ENCODE peak calls at places on chromosomes 12 and 14, in four cellular contexts. One of them, this sample, is unnamed.

GRCh38 chr12:114902665-114903393 is 218.9 kb upstream of the TBX3 start:
- DNase-seq in lower lobe of right lung: no peak
- DNase-seq in uterus: no peak
- DNase-seq in mammary epithelial cell: peak; percentile 17
- DNase-seq in this sample: peak; percentile 5

GRCh38 chr14:56119221-56119967 is 1.2 kb downstream of the PELI2 start:
- DNase-seq in lower lobe of right lung: peak; percentile 73
- DNase-seq in uterus: peak; percentile 42
- DNase-seq in mammary epithelial cell: no peak
- DNase-seq in this sample: peak; percentile 30

GRCh38 chr14:72104011-72104613 is 171.9 kb downstream of the RGS6 start:
- DNase-seq in lower lobe of right lung: peak; percentile 49
- DNase-seq in uterus: no peak
- DNase-seq in mammary epithelial cell: no peak
- DNase-seq in this sample: peak; percentile 4

GRCh38 chr14:64191756-64192155 is 102.4 kb downstream of the ESR2 start:
- DNase-seq in lower lobe of right lung: no peak
- DNase-seq in uterus: no peak
- DNase-seq in mammary epithelial cell: peak; percentile 71
- DNase-seq in this sample: peak; percentile 75

GRCh38 chr12:76546889-76547288 is 12.7 kb downstream of the OSBPL8 start:
- DNase-seq in lower lobe of right lung: no peak
- DNase-seq in uterus: no peak
- DNase-seq in mammary epithelial cell: no peak
- DNase-seq in this sample: no peak

GRCh38 chr12:97567619-97568110 is 105.1 kb downstream of the RMST start:
- DNase-seq in lower lobe of right lung: no peak
- DNase-seq in uterus: no peak
- DNase-seq in mammary epithelial cell: no peak
- DNase-seq in this sample: no peak

GRCh38 chr12:11746024-11746771 is 96.7 kb downstream of the ETV6 start:
- DNase-seq in lower lobe of right lung: no peak
- DNase-seq in uterus: no peak
- DNase-seq in mammary epithelial cell: peak; percentile 99
- DNase-seq in this sample: peak; percentile 98

GRCh38 chr14:87111141-87111540 is 881.8 kb downstream of the GALC start:
- DNase-seq in lower lobe of right lung: no peak
- DNase-seq in uterus: no peak
- DNase-seq in mammary epithelial cell: no peak
- DNase-seq in this sample: no peak

GRCh38 chr14:61575126-61575525 is 120.2 kb upstream of the HIF1A start:
- DNase-seq in lower lobe of right lung: no peak
- DNase-seq in uterus: no peak
- DNase-seq in mammary epithelial cell: no peak
- DNase-seq in this sample: no peak

GRCh38 chr14:82642425-82642824 is 1108.8 kb upstream of the SEL1L start:
- DNase-seq in lower lobe of right lung: no peak
- DNase-seq in uterus: no peak
- DNase-seq in mammary epithelial cell: no peak
- DNase-seq in this sample: peak; percentile 13

GRCh38 chr12:115343008-115343407 is 659.0 kb upstream of the TBX3 start:
- DNase-seq in lower lobe of right lung: no peak
- DNase-seq in uterus: no peak
- DNase-seq in mammary epithelial cell: no peak
- DNase-seq in this sample: no peak

GRCh38 chr12:64473176-64473575 is 21.3 kb downstream of the TBK1 start:
- DNase-seq in lower lobe of right lung: no peak
- DNase-seq in uterus: no peak
- DNase-seq in mammary epithelial cell: no peak
- DNase-seq in this sample: no peak

GRCh38 chr14:83712730-83713129 is 1817.2 kb upstream of the FLRT2 start:
- DNase-seq in lower lobe of right lung: no peak
- DNase-seq in uterus: no peak
- DNase-seq in mammary epithelial cell: no peak
- DNase-seq in this sample: no peak

GRCh38 chr12:46445093-46445492 is 72.5 kb upstream of the SLC38A2 start:
- DNase-seq in lower lobe of right lung: no peak
- DNase-seq in uterus: no peak
- DNase-seq in mammary epithelial cell: no peak
- DNase-seq in this sample: no peak

GRCh38 chr14:91119556-91120311 is 5.9 kb downstream of the DGLUCY start:
- DNase-seq in lower lobe of right lung: no peak
- DNase-seq in uterus: no peak
- DNase-seq in mammary epithelial cell: peak; percentile 95
- DNase-seq in this sample: peak; percentile 93

GRCh38 chr12:101743724-101744472 is 4.6 kb upstream of the SYCP3 start:
- DNase-seq in lower lobe of right lung: no peak
- DNase-seq in uterus: no peak
- DNase-seq in mammary epithelial cell: no peak
- DNase-seq in this sample: no peak

GRCh38 chr14:101475468-101476257 is 85.6 kb upstream of the DIO3 start:
- DNase-seq in lower lobe of right lung: no peak
- DNase-seq in uterus: peak; percentile 59
- DNase-seq in mammary epithelial cell: peak; percentile 31
- DNase-seq in this sample: peak; percentile 67

GRCh38 chr12:29073631-29074239 is 75.3 kb upstream of the FAR2 start:
- DNase-seq in lower lobe of right lung: no peak
- DNase-seq in uterus: no peak
- DNase-seq in mammary epithelial cell: peak; percentile 39
- DNase-seq in this sample: peak; percentile 64

GRCh38 chr12:132154941-132155770 is 10.9 kb downstream of the NOC4L start:
- DNase-seq in lower lobe of right lung: peak; percentile 42
- DNase-seq in uterus: no peak
- DNase-seq in mammary epithelial cell: no peak
- DNase-seq in this sample: no peak

GRCh38 chr14:95935228-95935822 is 58.7 kb downstream of the TUNAR start:
- DNase-seq in lower lobe of right lung: no peak
- DNase-seq in uterus: no peak
- DNase-seq in mammary epithelial cell: peak; percentile 15
- DNase-seq in this sample: peak; percentile 31

GRCh38 chr12:5723071-5723470 is 222.0 kb downstream of the ANO2 start:
- DNase-seq in lower lobe of right lung: no peak
- DNase-seq in uterus: no peak
- DNase-seq in mammary epithelial cell: no peak
- DNase-seq in this sample: no peak

GRCh38 chr12:7628401-7628961 is 37.2 kb downstream of the APOBEC1 start:
- DNase-seq in lower lobe of right lung: no peak
- DNase-seq in uterus: no peak
- DNase-seq in mammary epithelial cell: no peak
- DNase-seq in this sample: no peak

GRCh38 chr14:105087308-105087962 is 22.2 kb upstream of the GPR132 start:
- DNase-seq in lower lobe of right lung: peak; percentile 56
- DNase-seq in uterus: peak; percentile 82
- DNase-seq in mammary epithelial cell: peak; percentile 88
- DNase-seq in this sample: peak; percentile 93

GRCh38 chr12:70366581-70367267 is 634 bp downstream of the KCNMB4 start:
- DNase-seq in lower lobe of right lung: peak; percentile 55
- DNase-seq in uterus: peak; percentile 28
- DNase-seq in mammary epithelial cell: peak; percentile 61
- DNase-seq in this sample: peak; percentile 63

GRCh38 chr12:15662303-15662980 is 126.7 kb downstream of the EPS8 start:
- DNase-seq in lower lobe of right lung: no peak
- DNase-seq in uterus: no peak
- DNase-seq in mammary epithelial cell: peak; percentile 93
- DNase-seq in this sample: peak; percentile 91

GRCh38 chr14:34678735-34679134 is 35.7 kb downstream of the CFL2 start:
- DNase-seq in lower lobe of right lung: no peak
- DNase-seq in uterus: no peak
- DNase-seq in mammary epithelial cell: no peak
- DNase-seq in this sample: no peak

GRCh38 chr12:77686760-77687159 is 143.9 kb upstream of the NAV3 start:
- DNase-seq in lower lobe of right lung: no peak
- DNase-seq in uterus: no peak
- DNase-seq in mammary epithelial cell: no peak
- DNase-seq in this sample: no peak

GRCh38 chr12:54337854-54338650 is 13.1 kb downstream of the COPZ1 start:
- DNase-seq in lower lobe of right lung: no peak
- DNase-seq in uterus: no peak
- DNase-seq in mammary epithelial cell: no peak
- DNase-seq in this sample: no peak

GRCh38 chr12:83796527-83796926 is 1109.8 kb downstream of the TMTC2 start:
- DNase-seq in lower lobe of right lung: no peak
- DNase-seq in uterus: no peak
- DNase-seq in mammary epithelial cell: no peak
- DNase-seq in this sample: peak; percentile 35

GRCh38 chr12:109393437-109394345 is 46.0 kb downstream of the MYO1H start:
- DNase-seq in lower lobe of right lung: no peak
- DNase-seq in uterus: peak; percentile 30
- DNase-seq in mammary epithelial cell: peak; percentile 41
- DNase-seq in this sample: peak; percentile 68

GRCh38 chr12:62898568-62898967 is 36.4 kb downstream of the PPM1H start:
- DNase-seq in lower lobe of right lung: no peak
- DNase-seq in uterus: no peak
- DNase-seq in mammary epithelial cell: peak; percentile 15
- DNase-seq in this sample: peak; percentile 50

GRCh38 chr14:90828642-90829487 is 12.6 kb upstream of the TTC7B start:
- DNase-seq in lower lobe of right lung: peak; percentile 46
- DNase-seq in uterus: no peak
- DNase-seq in mammary epithelial cell: no peak
- DNase-seq in this sample: no peak

GRCh38 chr12:3257411-3257810 is 180.2 kb downstream of the TSPAN9 start:
- DNase-seq in lower lobe of right lung: no peak
- DNase-seq in uterus: no peak
- DNase-seq in mammary epithelial cell: no peak
- DNase-seq in this sample: no peak

GRCh38 chr14:90593254-90594040 is 196.6 kb downstream of the CALM1 start:
- DNase-seq in lower lobe of right lung: no peak
- DNase-seq in uterus: no peak
- DNase-seq in mammary epithelial cell: no peak
- DNase-seq in this sample: no peak

GRCh38 chr12:46523446-46523845 is 150.9 kb upstream of the SLC38A2 start:
- DNase-seq in lower lobe of right lung: no peak
- DNase-seq in uterus: no peak
- DNase-seq in mammary epithelial cell: no peak
- DNase-seq in this sample: peak; percentile 11

GRCh38 chr14:103126873-103127304 is 3.6 kb downstream of the TNFAIP2 start:
- DNase-seq in lower lobe of right lung: peak; percentile 78
- DNase-seq in uterus: peak; percentile 60
- DNase-seq in mammary epithelial cell: peak; percentile 78
- DNase-seq in this sample: peak; percentile 87
- H3K4me3 ChIP-seq in lower lobe of right lung: peak overlapping the region; percentile 34
- H3K4me3 ChIP-seq in uterus: peak overlapping the region; percentile 30
- H3K4me3 ChIP-seq in mammary epithelial cell: no peak overlapping the region
- H3K4me3 ChIP-seq in this sample: no peak overlapping the region

GRCh38 chr12:18320036-18320617 is 58.8 kb downstream of the PIK3C2G start:
- DNase-seq in lower lobe of right lung: no peak
- DNase-seq in uterus: no peak
- DNase-seq in mammary epithelial cell: peak; percentile 78
- DNase-seq in this sample: peak; percentile 81
- TF ChIP-seq CTCF in lower lobe of right lung: peak; percentile 38
- TF ChIP-seq CTCF in uterus: no peak
- TF ChIP-seq CTCF in mammary epithelial cell: peak; percentile 63
- TF ChIP-seq CTCF in this sample: peak; percentile 72

GRCh38 chr12:50353404-50353803 is 43.0 kb downstream of the FAM186A start:
- DNase-seq in lower lobe of right lung: no peak
- DNase-seq in uterus: no peak
- DNase-seq in mammary epithelial cell: no peak
- DNase-seq in this sample: no peak

GRCh38 chr12:50353869-50354593 is 42.4 kb downstream of the FAM186A start:
- DNase-seq in lower lobe of right lung: no peak
- DNase-seq in uterus: no peak
- DNase-seq in mammary epithelial cell: no peak
- DNase-seq in this sample: no peak

GRCh38 chr12:50351120-50352043 is 45.0 kb downstream of the FAM186A start:
- DNase-seq in lower lobe of right lung: no peak
- DNase-seq in uterus: peak; percentile 31
- DNase-seq in mammary epithelial cell: no peak
- DNase-seq in this sample: no peak

GRCh38 chr12:50355365-50355764 is 41.0 kb downstream of the FAM186A start:
- DNase-seq in lower lobe of right lung: no peak
- DNase-seq in uterus: no peak
- DNase-seq in mammary epithelial cell: no peak
- DNase-seq in this sample: no peak

DNA sequence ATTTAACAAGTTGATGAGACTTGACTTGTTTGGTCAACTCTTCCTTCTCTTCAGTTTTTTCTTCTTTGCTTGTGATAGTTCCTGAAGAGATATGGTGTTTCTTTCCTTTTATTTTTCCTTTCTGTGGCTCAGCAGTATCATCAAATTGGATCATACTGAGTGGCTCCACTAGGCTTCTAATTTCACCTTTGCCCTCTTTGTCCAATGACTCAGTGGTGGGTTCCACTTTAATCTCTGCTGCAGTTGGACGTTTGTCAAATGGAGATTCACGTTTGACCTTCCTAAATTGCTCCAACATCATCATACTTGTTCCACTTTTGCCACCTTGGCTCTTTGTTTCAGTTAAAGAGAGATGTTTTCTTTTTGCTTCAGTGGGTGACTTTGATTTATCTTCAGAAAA is 41.5 kb downstream of the FAM186A start:
- DNase-seq in lower lobe of right lung: no peak
- DNase-seq in uterus: no peak
- DNase-seq in mammary epithelial cell: no peak
- DNase-seq in this sample: no peak
- H3K4me3 ChIP-seq in lower lobe of right lung: no peak overlapping the region
- H3K4me3 ChIP-seq in uterus: no peak overlapping the region
- H3K4me3 ChIP-seq in mammary epithelial cell: no peak overlapping the region
- H3K4me3 ChIP-seq in this sample: no peak overlapping the region

GRCh38 chr12:104737682-104738370 is 220.3 kb downstream of the SLC41A2 start:
- DNase-seq in lower lobe of right lung: no peak
- DNase-seq in uterus: no peak
- DNase-seq in mammary epithelial cell: no peak
- DNase-seq in this sample: no peak

GRCh38 chr12:104737113-104737512 is 221.0 kb downstream of the SLC41A2 start:
- DNase-seq in lower lobe of right lung: no peak
- DNase-seq in uterus: no peak
- DNase-seq in mammary epithelial cell: no peak
- DNase-seq in this sample: no peak

GRCh38 chr12:104735801-104736200 is 222.3 kb downstream of the SLC41A2 start:
- DNase-seq in lower lobe of right lung: no peak
- DNase-seq in uterus: no peak
- DNase-seq in mammary epithelial cell: no peak
- DNase-seq in this sample: no peak

GRCh38 chr12:104734541-104735075 is 223.5 kb downstream of the SLC41A2 start:
- DNase-seq in lower lobe of right lung: no peak
- DNase-seq in uterus: no peak
- DNase-seq in mammary epithelial cell: no peak
- DNase-seq in this sample: no peak

GRCh38 chr12:104736307-104736706 is 221.8 kb downstream of the SLC41A2 start:
- DNase-seq in lower lobe of right lung: no peak
- DNase-seq in uterus: no peak
- DNase-seq in mammary epithelial cell: no peak
- DNase-seq in this sample: no peak
- TF ChIP-seq CTCF in lower lobe of right lung: no peak
- TF ChIP-seq CTCF in uterus: no peak
- TF ChIP-seq CTCF in mammary epithelial cell: no peak
- TF ChIP-seq CTCF in this sample: no peak